ENCODE peak calls at places on chromosomes 3 and 15, in four cellular contexts. V, I, Y and C are unnamed samples.

GRCh38 chr15:78618064-78618463 is 2.7 kb downstream of the CHRNA3 start:
- DNase-seq in V (no peak), I (no peak), Y (no peak), C (no peak)

GRCh38 chr15:31010036-31010435 is 18.6 kb upstream of the MTMR10 start:
- DNase-seq in V (no peak), I (no peak), Y (no peak), C (no peak)

GRCh38 chr3:58111513-58112184 is 99.1 kb downstream of the DNASE1L3 start:
- DNase-seq in V (peak), I (no peak), Y (no peak), C (peak)

GRCh38 chr3:151686257-151686656 is 47.5 kb upstream of the AADACL2 start:
- DNase-seq in V (no peak), I (no peak), Y (no peak), C (no peak)

GRCh38 chr3:127894461-127894860 is 20.6 kb upstream of the KBTBD12 start:
- DNase-seq in V (no peak), I (no peak), Y (no peak), C (no peak)

GRCh38 chr3:168116279-168116678 is 20.6 kb upstream of the GOLIM4 start:
- DNase-seq in V (no peak), I (peak), Y (peak), C (no peak)

GRCh38 chr15:75159244-75159643 is 42.4 kb upstream of the C15orf39 start:
- DNase-seq in V (no peak), I (no peak), Y (no peak), C (no peak)

GRCh38 chr15:65525622-65526021 is 4.6 kb upstream of the HACD3 start:
- DNase-seq in V (no peak), I (no peak), Y (no peak), C (no peak)

GRCh38 chr15:75705854-75706681 is 6.6 kb downstream of the CSPG4 start:
- DNase-seq in V (no peak), I (no peak), Y (no peak), C (no peak)

GRCh38 chr15:53378096-53378620 is 381.3 kb downstream of the WDR72 start:
- DNase-seq in V (no peak), I (no peak), Y (no peak), C (no peak)

GRCh38 chr3:195735036-195735695 is 14.4 kb downstream of the MUC20 start:
- DNase-seq in V (no peak), I (no peak), Y (no peak), C (no peak)

GRCh38 chr3:152426393-152426792 is 157.7 kb downstream of the MBNL1 start:
- DNase-seq in V (no peak), I (no peak), Y (no peak), C (no peak)

GRCh38 chr3:30611613-30612421 is 5.4 kb downstream of the TGFBR2 start:
- DNase-seq in V (peak), I (peak), Y (no peak), C (no peak)

GRCh38 chr3:32431481-32431880 is 39.8 kb downstream of the CMTM7 start:
- DNase-seq in V (no peak), I (no peak), Y (no peak), C (no peak)

GRCh38 chr15:76502678-76503077 is 166.1 kb downstream of the ISL2 start:
- DNase-seq in V (no peak), I (no peak), Y (no peak), C (no peak)

GRCh38 chr3:5141760-5142159 is 19.7 kb downstream of the ARL8B start:
- DNase-seq in V (no peak), I (no peak), Y (no peak), C (no peak)

GRCh38 chr3:117628896-117629295 is 919.3 kb downstream of the TUSC7 start:
- DNase-seq in V (no peak), I (peak), Y (peak), C (no peak)

GRCh38 chr3:171459130-171459941 is 869 bp downstream of the TNIK start:
- DNase-seq in V (peak), I (peak), Y (peak), C (no peak)

GRCh38 chr3:8756671-8757070 is 12.7 kb downstream of the OXTR start:
- DNase-seq in V (no peak), I (no peak), Y (no peak), C (no peak)

GRCh38 chr3:62529230-62529629 is 155.9 kb upstream of the FEZF2 start:
- DNase-seq in V (no peak), I (peak), Y (peak), C (peak)

GRCh38 chr3:123036352-123037014 is 8.9 kb upstream of the SEMA5B start:
- DNase-seq in V (peak), I (peak), Y (peak), C (no peak)
- TF ChIP-seq CTCF in V (no peak), I (no peak), Y (no peak), C (no peak)

DNA sequence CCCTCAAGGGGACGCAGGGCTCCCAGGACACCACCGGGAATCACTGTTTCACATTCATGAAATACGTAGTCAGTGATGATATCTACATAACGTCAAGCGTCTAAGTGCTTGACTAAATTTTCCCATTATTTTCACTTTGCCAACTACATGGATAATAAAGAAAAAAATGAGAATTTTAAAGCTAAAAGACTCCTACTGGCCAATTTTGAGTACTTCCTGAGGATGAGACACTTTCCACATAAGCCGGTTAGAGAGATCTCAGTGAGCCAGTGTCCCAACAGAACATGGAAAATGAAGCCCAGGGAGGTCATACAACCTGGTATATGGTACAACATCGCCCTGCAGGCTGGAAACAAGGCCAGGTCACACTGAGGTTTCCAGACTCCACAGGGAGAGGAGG is 928.1 kb downstream of the FHIT start:
- DNase-seq in V (no peak), I (no peak), Y (no peak), C (no peak)
- TF ChIP-seq CTCF in V (no peak), I (no peak), Y (no peak), C (peak)

GRCh38 chr3:146164071-146164470 is 3.1 kb upstream of the PLOD2 start:
- DNase-seq in V (no peak), I (no peak), Y (no peak), C (no peak)

GRCh38 chr3:146164951-146165350 is 4.0 kb upstream of the PLOD2 start:
- DNase-seq in V (no peak), I (no peak), Y (no peak), C (no peak)

GRCh38 chr3:146164506-146164905 is 3.5 kb upstream of the PLOD2 start:
- DNase-seq in V (no peak), I (no peak), Y (no peak), C (no peak)

GRCh38 chr3:146162561-146162960 is 1.6 kb upstream of the PLOD2 start:
- DNase-seq in V (no peak), I (no peak), Y (no peak), C (no peak)

DNA sequence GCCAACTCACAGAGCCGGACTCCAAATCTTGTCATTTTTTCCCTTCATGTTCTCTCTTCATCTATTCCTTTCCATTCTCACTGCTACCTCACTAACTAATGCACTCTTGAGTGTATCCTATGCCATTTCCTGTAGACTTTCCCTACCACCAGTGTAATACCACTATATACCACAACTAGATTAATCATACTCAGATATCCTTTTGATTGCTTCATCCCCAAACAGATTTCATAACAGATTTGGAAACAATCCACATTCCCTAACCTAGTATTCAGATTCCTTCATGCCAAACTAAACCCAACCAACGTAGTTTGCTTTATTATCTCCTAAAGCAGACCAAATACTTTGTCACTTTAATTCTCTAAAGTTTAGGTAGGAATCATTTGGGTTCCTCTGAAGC is 2.6 kb upstream of the PLOD2 start:
- DNase-seq in V (peak), I (peak), Y (no peak), C (no peak)
- TF ChIP-seq CTCF in V (peak), I (peak), Y (peak), C (no peak)

GRCh38 chr3:22175899-22176298 is 424.9 kb upstream of the ZNF385D start:
- DNase-seq in V (no peak), I (peak), Y (no peak), C (no peak)
- TF ChIP-seq CTCF in V (peak), I (no peak), Y (no peak), C (no peak)

GRCh38 chr3:141050913-141051632 is at the start of gene SPSB4:
- DNase-seq in V (no peak), I (peak), Y (no peak), C (peak)
- TF ChIP-seq CTCF in V (no peak), I (no peak), Y (peak), C (peak)

GRCh38 chr15:81174759-81175327 is 21.8 kb upstream of the IL16 start:
- DNase-seq in V (no peak), I (no peak), Y (no peak), C (no peak)
- TF ChIP-seq CTCF in V (no peak), I (peak), Y (no peak), C (no peak)

GRCh38 chr15:88470625-88471372 is 3.3 kb downstream of the MRPS11 start:
- DNase-seq in V (no peak), I (no peak), Y (no peak), C (no peak)
- TF ChIP-seq CTCF in V (no peak), I (no peak), Y (no peak), C (no peak)